ENCODE peak calls at places on chromosome 6, in eight cellular contexts. One of them, this sample, is unnamed.

GRCh38 chr6:161232001-161232400 is 41.9 kb downstream of the AGPAT4 start:
- DNase-seq in tibial nerve: no peak
- DNase-seq in left ventricle myocardium inferior: no peak
- DNase-seq in H9: no peak
- DNase-seq in spleen: no peak
- DNase-seq in naive thymus-derived CD4-positive, alpha-beta T cell: no peak
- DNase-seq in mammary epithelial cell: no peak
- DNase-seq in HCT116: no peak
- DNase-seq in this sample: no peak

GRCh38 chr6:116387374-116387773 is 16.6 kb downstream of the DSE start:
- DNase-seq in naive thymus-derived CD4-positive, alpha-beta T cell: no peak
- DNase-seq in spleen: no peak
- DNase-seq in left ventricle myocardium inferior: no peak
- DNase-seq in H9: no peak
- DNase-seq in tibial nerve: no peak
- DNase-seq in mammary epithelial cell: peak; percentile 96
- DNase-seq in HCT116: peak; percentile 55
- DNase-seq in this sample: no peak

GRCh38 chr6:137013738-137014602 is 30.8 kb downstream of the IL20RA start:
- DNase-seq in HCT116: peak; percentile 26
- DNase-seq in tibial nerve: no peak
- DNase-seq in mammary epithelial cell: peak; percentile 71
- DNase-seq in spleen: no peak
- DNase-seq in naive thymus-derived CD4-positive, alpha-beta T cell: no peak
- DNase-seq in H9: no peak
- DNase-seq in left ventricle myocardium inferior: no peak
- DNase-seq in this sample: peak; percentile 69

GRCh38 chr6:135060076-135060475 is 5.5 kb upstream of the HBS1L start:
- DNase-seq in H9: no peak
- DNase-seq in left ventricle myocardium inferior: no peak
- DNase-seq in spleen: no peak
- DNase-seq in naive thymus-derived CD4-positive, alpha-beta T cell: no peak
- DNase-seq in tibial nerve: no peak
- DNase-seq in mammary epithelial cell: no peak
- DNase-seq in HCT116: no peak
- DNase-seq in this sample: no peak

GRCh38 chr6:57147955-57148858 is 23.9 kb upstream of the BAG2 start:
- DNase-seq in naive thymus-derived CD4-positive, alpha-beta T cell: no peak
- DNase-seq in mammary epithelial cell: no peak
- DNase-seq in tibial nerve: no peak
- DNase-seq in HCT116: no peak
- DNase-seq in left ventricle myocardium inferior: no peak
- DNase-seq in spleen: no peak
- DNase-seq in H9: no peak
- DNase-seq in this sample: no peak

GRCh38 chr6:75024796-75025195 is 181.1 kb downstream of the COL12A1 start:
- DNase-seq in tibial nerve: no peak
- DNase-seq in H9: no peak
- DNase-seq in naive thymus-derived CD4-positive, alpha-beta T cell: no peak
- DNase-seq in mammary epithelial cell: no peak
- DNase-seq in left ventricle myocardium inferior: no peak
- DNase-seq in spleen: no peak
- DNase-seq in HCT116: no peak
- DNase-seq in this sample: no peak

GRCh38 chr6:7262037-7262461 is 51.0 kb downstream of the SSR1 start:
- DNase-seq in naive thymus-derived CD4-positive, alpha-beta T cell: no peak
- DNase-seq in mammary epithelial cell: peak; percentile 48
- DNase-seq in spleen: peak; percentile 78
- DNase-seq in left ventricle myocardium inferior: peak; percentile 38
- DNase-seq in HCT116: no peak
- DNase-seq in H9: peak; percentile 97
- DNase-seq in tibial nerve: no peak
- DNase-seq in this sample: no peak

GRCh38 chr6:132215805-132216204 is 185.5 kb downstream of the MOXD1 start:
- DNase-seq in tibial nerve: no peak
- DNase-seq in H9: no peak
- DNase-seq in HCT116: no peak
- DNase-seq in spleen: no peak
- DNase-seq in naive thymus-derived CD4-positive, alpha-beta T cell: no peak
- DNase-seq in mammary epithelial cell: no peak
- DNase-seq in left ventricle myocardium inferior: no peak
- DNase-seq in this sample: no peak

GRCh38 chr6:170460606-170461005 is 92.5 kb downstream of the PSMB1 start:
- DNase-seq in left ventricle myocardium inferior: no peak
- DNase-seq in H9: no peak
- DNase-seq in tibial nerve: no peak
- DNase-seq in naive thymus-derived CD4-positive, alpha-beta T cell: no peak
- DNase-seq in spleen: peak; percentile 25
- DNase-seq in HCT116: no peak
- DNase-seq in mammary epithelial cell: no peak
- DNase-seq in this sample: no peak

GRCh38 chr6:167303660-167304625 is 12.8 kb downstream of the UNC93A start:
- DNase-seq in mammary epithelial cell: no peak
- DNase-seq in left ventricle myocardium inferior: no peak
- DNase-seq in spleen: no peak
- DNase-seq in tibial nerve: no peak
- DNase-seq in HCT116: no peak
- DNase-seq in H9: no peak
- DNase-seq in naive thymus-derived CD4-positive, alpha-beta T cell: no peak
- DNase-seq in this sample: no peak
- H3K9me3 ChIP-seq in mammary epithelial cell: peaks cover 41% of the 10 kb centered on the region
- H3K9me3 ChIP-seq in left ventricle myocardium inferior: no peaks in the 10 kb centered on the region
- H3K9me3 ChIP-seq in spleen: no peaks in the 10 kb centered on the region
- H3K9me3 ChIP-seq in tibial nerve: no peaks in the 10 kb centered on the region
- H3K9me3 ChIP-seq in HCT116: no peaks in the 10 kb centered on the region
- H3K9me3 ChIP-seq in H9: no peaks in the 10 kb centered on the region
- H3K9me3 ChIP-seq in naive thymus-derived CD4-positive, alpha-beta T cell: no peaks in the 10 kb centered on the region
- H3K9me3 ChIP-seq in this sample: no peaks in the 10 kb centered on the region

GRCh38 chr6:54299542-54300269 is 8.5 kb upstream of the TINAG start:
- DNase-seq in H9: no peak
- DNase-seq in HCT116: no peak
- DNase-seq in left ventricle myocardium inferior: no peak
- DNase-seq in tibial nerve: no peak
- DNase-seq in mammary epithelial cell: no peak
- DNase-seq in naive thymus-derived CD4-positive, alpha-beta T cell: no peak
- DNase-seq in spleen: no peak
- DNase-seq in this sample: no peak
- H3K4me1 ChIP-seq in H9: no peaks in the 10 kb centered on the region
- H3K4me1 ChIP-seq in HCT116: no peaks in the 10 kb centered on the region
- H3K4me1 ChIP-seq in left ventricle myocardium inferior: no peaks in the 10 kb centered on the region
- H3K4me1 ChIP-seq in tibial nerve: no peaks in the 10 kb centered on the region
- H3K4me1 ChIP-seq in mammary epithelial cell: no peaks in the 10 kb centered on the region
- H3K4me1 ChIP-seq in naive thymus-derived CD4-positive, alpha-beta T cell: no peaks in the 10 kb centered on the region
- H3K4me1 ChIP-seq in spleen: no peaks in the 10 kb centered on the region
- H3K4me1 ChIP-seq in this sample: no peaks in the 10 kb centered on the region

GRCh38 chr6:111566873-111567517 is 38.7 kb downstream of the TRAF3IP2 start:
- DNase-seq in H9: no peak
- DNase-seq in naive thymus-derived CD4-positive, alpha-beta T cell: no peak
- DNase-seq in mammary epithelial cell: peak; percentile 92
- DNase-seq in tibial nerve: no peak
- DNase-seq in left ventricle myocardium inferior: no peak
- DNase-seq in HCT116: no peak
- DNase-seq in spleen: no peak
- DNase-seq in this sample: peak; percentile 42
- H3K27ac ChIP-seq in H9: no peak overlapping the region
- H3K27ac ChIP-seq in naive thymus-derived CD4-positive, alpha-beta T cell: peak overlapping the region; percentile 47
- H3K27ac ChIP-seq in mammary epithelial cell: peak overlapping the region; percentile 75
- H3K27ac ChIP-seq in tibial nerve: peak overlapping the region; percentile 64
- H3K27ac ChIP-seq in left ventricle myocardium inferior: peak overlapping the region; percentile 78
- H3K27ac ChIP-seq in HCT116: no peak overlapping the region
- H3K27ac ChIP-seq in spleen: peak overlapping the region; percentile 4
- H3K27ac ChIP-seq in this sample: peak overlapping the region; percentile 70

GRCh38 chr6:4791174-4791573 is 15.0 kb downstream of the CDYL start:
- DNase-seq in left ventricle myocardium inferior: no peak
- DNase-seq in spleen: no peak
- DNase-seq in tibial nerve: no peak
- DNase-seq in mammary epithelial cell: no peak
- DNase-seq in HCT116: no peak
- DNase-seq in H9: no peak
- DNase-seq in naive thymus-derived CD4-positive, alpha-beta T cell: no peak
- DNase-seq in this sample: no peak

GRCh38 chr6:4788953-4789584 is 12.9 kb downstream of the CDYL start:
- DNase-seq in H9: peak; percentile 55
- DNase-seq in mammary epithelial cell: no peak
- DNase-seq in left ventricle myocardium inferior: no peak
- DNase-seq in spleen: peak; percentile 87
- DNase-seq in tibial nerve: no peak
- DNase-seq in naive thymus-derived CD4-positive, alpha-beta T cell: no peak
- DNase-seq in HCT116: no peak
- DNase-seq in this sample: no peak

GRCh38 chr6:4790158-4790899 is 14.1 kb downstream of the CDYL start:
- DNase-seq in mammary epithelial cell: no peak
- DNase-seq in HCT116: no peak
- DNase-seq in left ventricle myocardium inferior: no peak
- DNase-seq in spleen: no peak
- DNase-seq in naive thymus-derived CD4-positive, alpha-beta T cell: no peak
- DNase-seq in H9: no peak
- DNase-seq in tibial nerve: no peak
- DNase-seq in this sample: no peak

GRCh38 chr6:4797590-4797989 is 21.4 kb downstream of the CDYL start:
- DNase-seq in spleen: no peak
- DNase-seq in mammary epithelial cell: no peak
- DNase-seq in left ventricle myocardium inferior: no peak
- DNase-seq in tibial nerve: no peak
- DNase-seq in naive thymus-derived CD4-positive, alpha-beta T cell: no peak
- DNase-seq in H9: no peak
- DNase-seq in HCT116: no peak
- DNase-seq in this sample: no peak

GRCh38 chr6:4794140-4794707 is 18.0 kb downstream of the CDYL start:
- DNase-seq in H9: no peak
- DNase-seq in spleen: no peak
- DNase-seq in tibial nerve: no peak
- DNase-seq in left ventricle myocardium inferior: peak; percentile 61
- DNase-seq in HCT116: no peak
- DNase-seq in naive thymus-derived CD4-positive, alpha-beta T cell: no peak
- DNase-seq in mammary epithelial cell: no peak
- DNase-seq in this sample: peak; percentile 64
- H3K9me3 ChIP-seq in H9: no peaks in the 10 kb centered on the region
- H3K9me3 ChIP-seq in spleen: peaks cover under 1% of the 10 kb centered on the region
- H3K9me3 ChIP-seq in tibial nerve: no peaks in the 10 kb centered on the region
- H3K9me3 ChIP-seq in left ventricle myocardium inferior: peaks cover 5% of the 10 kb centered on the region
- H3K9me3 ChIP-seq in HCT116: no peaks in the 10 kb centered on the region
- H3K9me3 ChIP-seq in naive thymus-derived CD4-positive, alpha-beta T cell: no peaks in the 10 kb centered on the region
- H3K9me3 ChIP-seq in mammary epithelial cell: no peaks in the 10 kb centered on the region
- H3K9me3 ChIP-seq in this sample: no peaks in the 10 kb centered on the region

GRCh38 chr6:150253489-150253888 is 110.6 kb downstream of the PPP1R14C start:
- DNase-seq in naive thymus-derived CD4-positive, alpha-beta T cell: no peak
- DNase-seq in spleen: no peak
- DNase-seq in tibial nerve: no peak
- DNase-seq in mammary epithelial cell: no peak
- DNase-seq in HCT116: no peak
- DNase-seq in H9: no peak
- DNase-seq in left ventricle myocardium inferior: no peak
- DNase-seq in this sample: no peak

GRCh38 chr6:150250826-150251225 is 108.0 kb downstream of the PPP1R14C start:
- DNase-seq in left ventricle myocardium inferior: no peak
- DNase-seq in mammary epithelial cell: peak; percentile 99
- DNase-seq in spleen: no peak
- DNase-seq in tibial nerve: no peak
- DNase-seq in naive thymus-derived CD4-positive, alpha-beta T cell: no peak
- DNase-seq in HCT116: no peak
- DNase-seq in H9: peak; percentile 40
- DNase-seq in this sample: peak; percentile 28

GRCh38 chr6:150249261-150249660 is 106.4 kb downstream of the PPP1R14C start:
- DNase-seq in mammary epithelial cell: no peak
- DNase-seq in HCT116: no peak
- DNase-seq in naive thymus-derived CD4-positive, alpha-beta T cell: no peak
- DNase-seq in tibial nerve: no peak
- DNase-seq in spleen: no peak
- DNase-seq in left ventricle myocardium inferior: no peak
- DNase-seq in H9: no peak
- DNase-seq in this sample: no peak

GRCh38 chr6:150252714-150253444 is 110.0 kb downstream of the PPP1R14C start:
- DNase-seq in left ventricle myocardium inferior: no peak
- DNase-seq in spleen: no peak
- DNase-seq in H9: no peak
- DNase-seq in HCT116: peak; percentile 22
- DNase-seq in naive thymus-derived CD4-positive, alpha-beta T cell: no peak
- DNase-seq in mammary epithelial cell: peak; percentile 84
- DNase-seq in tibial nerve: no peak
- DNase-seq in this sample: no peak

GRCh38 chr6:150251566-150252186 is 108.8 kb downstream of the PPP1R14C start:
- DNase-seq in tibial nerve: no peak
- DNase-seq in mammary epithelial cell: no peak
- DNase-seq in naive thymus-derived CD4-positive, alpha-beta T cell: no peak
- DNase-seq in HCT116: no peak
- DNase-seq in H9: no peak
- DNase-seq in spleen: no peak
- DNase-seq in left ventricle myocardium inferior: no peak
- DNase-seq in this sample: no peak
- H3K4me1 ChIP-seq in tibial nerve: no peaks in the 10 kb centered on the region
- H3K4me1 ChIP-seq in mammary epithelial cell: peaks cover 63% of the 10 kb centered on the region
- H3K4me1 ChIP-seq in naive thymus-derived CD4-positive, alpha-beta T cell: no peaks in the 10 kb centered on the region
- H3K4me1 ChIP-seq in HCT116: peaks cover 49% of the 10 kb centered on the region
- H3K4me1 ChIP-seq in H9: no peaks in the 10 kb centered on the region
- H3K4me1 ChIP-seq in spleen: no peaks in the 10 kb centered on the region
- H3K4me1 ChIP-seq in left ventricle myocardium inferior: peaks cover 50% of the 10 kb centered on the region
- H3K4me1 ChIP-seq in this sample: no peaks in the 10 kb centered on the region

DNA sequence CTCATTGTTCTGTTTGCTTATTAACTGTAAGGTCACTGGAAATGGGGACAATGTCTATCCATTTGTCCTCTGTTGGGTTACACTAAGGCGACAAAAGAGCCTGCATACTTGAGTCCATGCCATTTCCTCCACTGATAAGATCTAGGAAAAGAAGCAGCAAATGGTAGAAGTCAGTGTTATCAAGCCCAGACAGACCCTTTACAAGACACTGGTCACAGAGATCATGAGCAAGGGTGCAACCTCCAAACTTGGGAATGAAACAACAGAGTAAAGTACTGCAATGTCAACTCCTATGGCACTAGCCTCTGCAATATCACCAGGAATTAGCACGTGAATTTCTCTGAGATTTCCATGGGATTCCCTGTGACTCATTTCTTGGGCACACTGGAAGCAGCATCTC is 126.9 kb downstream of the ID4 start:
- DNase-seq in mammary epithelial cell: no peak
- DNase-seq in tibial nerve: no peak
- DNase-seq in HCT116: no peak
- DNase-seq in naive thymus-derived CD4-positive, alpha-beta T cell: no peak
- DNase-seq in left ventricle myocardium inferior: no peak
- DNase-seq in H9: no peak
- DNase-seq in spleen: no peak
- DNase-seq in this sample: no peak
- H3K27ac ChIP-seq in mammary epithelial cell: no peak overlapping the region
- H3K27ac ChIP-seq in tibial nerve: no peak overlapping the region
- H3K27ac ChIP-seq in HCT116: no peak overlapping the region
- H3K27ac ChIP-seq in naive thymus-derived CD4-positive, alpha-beta T cell: no peak overlapping the region
- H3K27ac ChIP-seq in left ventricle myocardium inferior: no peak overlapping the region
- H3K27ac ChIP-seq in H9: no peak overlapping the region
- H3K27ac ChIP-seq in spleen: no peak overlapping the region
- H3K27ac ChIP-seq in this sample: no peak overlapping the region

GRCh38 chr6:18823782-18824386 is 436.7 kb downstream of the RNF144B start:
- DNase-seq in left ventricle myocardium inferior: no peak
- DNase-seq in HCT116: peak; percentile 74
- DNase-seq in tibial nerve: no peak
- DNase-seq in mammary epithelial cell: peak; percentile 28
- DNase-seq in naive thymus-derived CD4-positive, alpha-beta T cell: peak; percentile 21
- DNase-seq in H9: peak; percentile 67
- DNase-seq in spleen: no peak
- DNase-seq in this sample: peak; percentile 2

GRCh38 chr6:18820725-18821124 is 433.6 kb downstream of the RNF144B start:
- DNase-seq in mammary epithelial cell: no peak
- DNase-seq in naive thymus-derived CD4-positive, alpha-beta T cell: no peak
- DNase-seq in tibial nerve: no peak
- DNase-seq in left ventricle myocardium inferior: no peak
- DNase-seq in HCT116: no peak
- DNase-seq in spleen: no peak
- DNase-seq in H9: peak; percentile 27
- DNase-seq in this sample: no peak
- H3K9me3 ChIP-seq in mammary epithelial cell: peaks cover 13% of the 10 kb centered on the region
- H3K9me3 ChIP-seq in naive thymus-derived CD4-positive, alpha-beta T cell: no peaks in the 10 kb centered on the region
- H3K9me3 ChIP-seq in tibial nerve: no peaks in the 10 kb centered on the region
- H3K9me3 ChIP-seq in left ventricle myocardium inferior: peaks cover 54% of the 10 kb centered on the region
- H3K9me3 ChIP-seq in HCT116: peaks cover 24% of the 10 kb centered on the region
- H3K9me3 ChIP-seq in spleen: peaks cover 69% of the 10 kb centered on the region
- H3K9me3 ChIP-seq in H9: peaks cover 6% of the 10 kb centered on the region
- H3K9me3 ChIP-seq in this sample: peaks cover 4% of the 10 kb centered on the region